ENCODE peak calls at places on chromosomes 11 and 22, in seven cellular contexts. N is MM.1S; X is uterus; C is naive thymus-derived CD4-positive, alpha-beta T cell; O is KG1; M is left cardiac atrium; Q is stimulated activated CD8-positive, alpha-beta memory T cell treated with anti-CD3 and anti-CD28 coated beads, Interleukin-15, amount 100 ng/mL, for 1 hour. Y is an unnamed sample.

GRCh38 chr11:67118059-67118766 is 850 bp upstream of the KDM2A start:
- DNase-seq in N (peak; percentile 17), X (peak; percentile 51), C (peak; percentile 64), O (no peak), M (peak; percentile 62), Q (no peak), Y (peak; percentile 8)

GRCh38 chr22:25066861-25067435 is 114.4 kb downstream of the KIAA1671 start:
- DNase-seq in N (no peak), X (no peak), C (no peak), O (no peak), M (no peak), Q (no peak), Y (no peak)

GRCh38 chr11:115613986-115614625 is 109.9 kb upstream of the CADM1 start:
- DNase-seq in N (no peak), X (no peak), C (no peak), O (no peak), M (no peak), Q (no peak), Y (no peak)

GRCh38 chr11:86919557-86920210 is 35.5 kb downstream of the FZD4 start:
- DNase-seq in N (peak; percentile 83), X (no peak), C (peak; percentile 7), O (no peak), M (no peak), Q (no peak), Y (no peak)

GRCh38 chr11:27055065-27055682 is 14.6 kb downstream of the BBOX1 start:
- DNase-seq in N (no peak), X (no peak), C (no peak), O (no peak), M (no peak), Q (no peak), Y (no peak)

GRCh38 chr22:45101828-45102227 is 61.9 kb upstream of the NUP50 start:
- DNase-seq in N (peak; percentile 39), X (peak; percentile 31), C (peak; percentile 19), O (no peak), M (peak; percentile 54), Q (no peak), Y (no peak)

GRCh38 chr22:26561756-26562417 is 28.0 kb downstream of the TPST2 start:
- DNase-seq in N (no peak), X (no peak), C (no peak), O (no peak), M (peak; percentile 68), Q (no peak), Y (peak; percentile 72)

GRCh38 chr11:10456519-10456918 is 1.5 kb downstream of the AMPD3 start:
- DNase-seq in N (peak; percentile 48), X (no peak), C (no peak), O (no peak), M (no peak), Q (no peak), Y (no peak)

GRCh38 chr11:44944853-44945235 is 5.8 kb downstream of the TP53I11 start:
- DNase-seq in N (no peak), X (no peak), C (no peak), O (no peak), M (no peak), Q (no peak), Y (no peak)

GRCh38 chr11:72921028-72921716 is 107.0 kb downstream of the ATG16L2 start:
- DNase-seq in N (no peak), X (no peak), C (no peak), O (no peak), M (no peak), Q (no peak), Y (no peak)

GRCh38 chr11:66848671-66849500 is 5.6 kb downstream of the RCE1 start:
- DNase-seq in N (no peak), X (no peak), C (no peak), O (no peak), M (no peak), Q (no peak), Y (no peak)

GRCh38 chr22:48781391-48781790 is 1046.3 kb downstream of the BRD1 start:
- DNase-seq in N (no peak), X (no peak), C (no peak), O (no peak), M (no peak), Q (no peak), Y (no peak)

Y was measured in gastrocnemius medialis.